ENCODE peak calls at places on chromosomes 1 and 21, in six cellular contexts. L is ovary, O is MM.1S, D is colonic mucosa, I is IMR-90, R is BE2C. P is an unnamed sample.

GRCh38 chr1:180521474-180522203 is 19.3 kb upstream of the ACBD6 start:
- DNase-seq in O (no peak), D (no peak), R (no peak), I (no peak), L (no peak), P (no peak)

GRCh38 chr1:2880086-2880485 is 78.6 kb upstream of the TTC34 start:
- DNase-seq in O (no peak), I (no peak), L (no peak), D (no peak), R (no peak), P (no peak)

GRCh38 chr1:60866884-60867648 is 215.3 kb upstream of the NFIA start:
- DNase-seq in L (no peak), I (no peak), R (no peak), D (no peak), O (no peak), P (no peak)

GRCh38 chr1:197320991-197321531 is 53.0 kb downstream of the CRB1 start:
- DNase-seq in L (no peak), O (no peak), I (peak), D (no peak), R (no peak), P (no peak)

GRCh38 chr1:94069649-94070285 is 51.2 kb downstream of the ABCA4 start:
- DNase-seq in O (no peak), R (no peak), L (no peak), I (peak), D (no peak), P (no peak)

GRCh38 chr21:33895356-33895755 is 20.2 kb downstream of the ATP5PO start:
- DNase-seq in O (no peak), D (no peak), I (no peak), L (no peak), R (no peak), P (no peak)

GRCh38 chr1:6776389-6776788 is 8.9 kb upstream of the CAMTA1 start:
- DNase-seq in O (no peak), R (no peak), L (no peak), I (no peak), D (no peak), P (no peak)

GRCh38 chr1:50048791-50049190 is 25.0 kb upstream of the AGBL4 start:
- DNase-seq in R (no peak), D (no peak), I (no peak), O (no peak), L (no peak), P (no peak)

GRCh38 chr1:2629627-2630497 is 3.0 kb downstream of the MMEL1 start:
- DNase-seq in D (no peak), L (no peak), R (no peak), I (no peak), O (no peak), P (peak)

GRCh38 chr1:118223426-118223825 is 38.4 kb upstream of the SPAG17 start:
- DNase-seq in O (peak), R (peak), I (no peak), L (no peak), D (no peak), P (no peak)

GRCh38 chr1:24275510-24275909 is 43.6 kb upstream of the GRHL3 start:
- DNase-seq in O (no peak), D (no peak), I (peak), R (no peak), L (no peak), P (no peak)

GRCh38 chr21:42942244-42942643 is 16.8 kb upstream of the ERVH48-1 start:
- DNase-seq in I (no peak), L (no peak), R (no peak), O (no peak), D (no peak), P (no peak)

GRCh38 chr1:108747898-108748297 is 1.4 kb downstream of the STXBP3 start:
- DNase-seq in I (no peak), L (no peak), D (no peak), R (no peak), O (no peak), P (no peak)

GRCh38 chr1:204191481-204191880 is 4.8 kb downstream of the KISS1 start:
- DNase-seq in I (no peak), L (no peak), D (no peak), R (no peak), O (no peak), P (no peak)

GRCh38 chr1:1630191-1630964 is 1.6 kb upstream of the MMP23B start:
- DNase-seq in L (peak), O (peak), I (no peak), R (no peak), D (peak), P (peak)

GRCh38 chr21:34582506-34583150 is 32.3 kb downstream of the RCAN1 start:
- DNase-seq in L (no peak), R (no peak), O (peak), I (peak), D (peak), P (peak)

GRCh38 chr1:29506678-29507225 is 270.4 kb downstream of the PTPRU start:
- DNase-seq in O (no peak), D (peak), R (no peak), L (no peak), I (no peak), P (no peak)

GRCh38 chr1:114026797-114027196 is 47.5 kb downstream of the OLFML3 start:
- DNase-seq in L (no peak), R (no peak), D (no peak), O (no peak), I (peak), P (no peak)

GRCh38 chr1:56584910-56585528 is 5.7 kb upstream of the PLPP3 start:
- DNase-seq in R (peak), L (no peak), O (peak), D (peak), I (peak), P (peak)

GRCh38 chr1:30966690-30967369 is 58.3 kb upstream of the SDC3 start:
- DNase-seq in O (no peak), D (no peak), R (peak), L (no peak), I (peak), P (no peak)

GRCh38 chr1:89876463-89876862 is 55.6 kb downstream of the LRRC8D start:
- DNase-seq in I (no peak), D (no peak), O (no peak), R (no peak), L (no peak), P (no peak)

GRCh38 chr1:86119214-86119764 is 37.3 kb downstream of the COL24A1 start:
- DNase-seq in O (no peak), I (peak), D (no peak), L (no peak), R (no peak), P (no peak)

GRCh38 chr1:21914880-21915640 is 22.1 kb downstream of the HSPG2 start:
- DNase-seq in O (no peak), I (no peak), L (no peak), D (no peak), R (no peak), P (no peak)

GRCh38 chr1:112614460-112615065 is 4.4 kb downstream of the ST7L start:
- DNase-seq in D (no peak), R (peak), I (peak), O (no peak), L (no peak), P (no peak)

GRCh38 chr1:216604771-216605170 is 118.5 kb downstream of the ESRRG start:
- DNase-seq in I (no peak), L (no peak), D (no peak), O (no peak), R (no peak), P (no peak)

GRCh38 chr1:193190096-193190744 is 3.8 kb upstream of the B3GALT2 start:
- DNase-seq in D (no peak), L (no peak), R (no peak), O (peak), I (peak), P (no peak)

GRCh38 chr1:50438945-50439344 is 15.7 kb upstream of the DMRTA2 start:
- DNase-seq in I (peak), R (no peak), L (no peak), O (no peak), D (no peak), P (no peak)

GRCh38 chr1:42423621-42424200 is 32.1 kb downstream of the ZMYND12 start:
- DNase-seq in I (no peak), R (no peak), L (no peak), O (no peak), D (no peak), P (no peak)

GRCh38 chr1:206005761-206006160 is 2.6 kb upstream of the RAB7B start:
- DNase-seq in D (no peak), L (no peak), R (no peak), I (no peak), O (no peak), P (no peak)

GRCh38 chr1:57868895-57869294 is 445.0 kb upstream of the DAB1 start:
- DNase-seq in L (no peak), R (no peak), O (no peak), D (no peak), I (no peak), P (no peak)

DNA sequence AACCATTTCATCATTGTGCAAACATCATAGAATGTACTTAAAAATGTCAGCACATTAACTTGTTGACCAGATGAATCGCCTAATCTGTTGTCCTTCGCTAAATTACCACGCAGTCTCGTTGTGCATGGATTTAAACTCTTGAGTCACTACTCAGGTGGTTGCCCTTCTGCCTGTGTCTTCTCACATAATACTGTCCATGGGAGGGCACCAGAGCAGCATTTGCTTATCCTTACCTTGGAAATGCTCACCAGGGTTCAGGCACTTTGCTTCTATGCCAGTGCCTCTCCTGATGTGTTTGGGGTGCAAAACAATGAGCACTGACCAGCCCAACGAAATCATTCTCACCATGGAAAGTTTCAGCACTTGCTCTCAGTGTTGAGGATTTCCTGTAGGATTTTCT is 559.9 kb downstream of the RWDD3 start:
- DNase-seq in D (no peak), R (peak), I (no peak), L (no peak), O (no peak), P (no peak)
- TF ChIP-seq CTCF in D (no peak), R (peak), I (peak), L (no peak), O (no peak), P (no peak)

DNA sequence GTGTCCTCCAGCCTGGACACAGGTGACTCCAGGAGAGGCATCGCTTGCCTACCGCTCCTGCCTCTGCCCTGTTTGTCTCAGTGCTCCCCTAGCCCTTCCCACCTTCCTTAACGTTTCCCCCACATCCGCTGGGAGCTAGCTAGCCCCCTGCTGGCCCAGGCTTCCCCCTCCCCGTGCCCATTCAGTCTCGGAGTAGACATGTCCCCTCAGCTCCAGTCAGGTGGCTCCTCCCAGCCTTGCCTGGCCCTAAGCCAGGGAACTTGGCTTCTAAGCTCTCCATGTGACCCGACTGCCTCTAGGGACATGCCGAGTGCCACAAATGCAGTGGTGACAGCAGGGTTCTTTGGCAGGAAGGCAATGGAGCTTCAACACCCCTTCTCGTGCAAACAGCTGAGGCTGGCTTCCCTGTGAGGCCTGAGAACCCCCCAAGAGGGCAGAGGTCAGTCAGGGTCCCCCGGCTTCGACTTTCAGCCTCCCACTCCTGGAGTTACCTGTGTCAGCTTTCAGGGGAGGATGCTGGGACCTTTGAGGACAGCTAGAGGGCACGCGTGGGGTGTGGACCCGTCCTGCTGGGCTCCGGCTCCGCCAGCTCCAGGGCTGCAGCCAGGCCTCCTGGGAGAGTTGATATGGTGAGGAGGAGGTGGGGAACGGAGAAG is 16.2 kb downstream of the DRAXIN start:
- DNase-seq in L (no peak), D (no peak), I (no peak), R (peak), O (no peak), P (no peak)
- TF ChIP-seq CTCF in L (no peak), D (no peak), I (no peak), R (no peak), O (no peak), P (no peak)

GRCh38 chr1:203052556-203053059 is 26.3 kb downstream of the PPFIA4 start:
- DNase-seq in R (no peak), D (no peak), O (no peak), I (no peak), L (no peak), P (no peak)

GRCh38 chr1:203055983-203056382 is 29.7 kb downstream of the PPFIA4 start:
- DNase-seq in R (no peak), L (no peak), D (no peak), O (no peak), I (no peak), P (no peak)

GRCh38 chr1:203056516-203056915 is 29.3 kb downstream of the MYOG start:
- DNase-seq in L (no peak), O (no peak), I (no peak), D (no peak), R (no peak), P (no peak)

GRCh38 chr1:203054184-203054583 is 27.9 kb downstream of the PPFIA4 start:
- DNase-seq in D (no peak), O (no peak), I (no peak), R (no peak), L (no peak), P (no peak)

DNA sequence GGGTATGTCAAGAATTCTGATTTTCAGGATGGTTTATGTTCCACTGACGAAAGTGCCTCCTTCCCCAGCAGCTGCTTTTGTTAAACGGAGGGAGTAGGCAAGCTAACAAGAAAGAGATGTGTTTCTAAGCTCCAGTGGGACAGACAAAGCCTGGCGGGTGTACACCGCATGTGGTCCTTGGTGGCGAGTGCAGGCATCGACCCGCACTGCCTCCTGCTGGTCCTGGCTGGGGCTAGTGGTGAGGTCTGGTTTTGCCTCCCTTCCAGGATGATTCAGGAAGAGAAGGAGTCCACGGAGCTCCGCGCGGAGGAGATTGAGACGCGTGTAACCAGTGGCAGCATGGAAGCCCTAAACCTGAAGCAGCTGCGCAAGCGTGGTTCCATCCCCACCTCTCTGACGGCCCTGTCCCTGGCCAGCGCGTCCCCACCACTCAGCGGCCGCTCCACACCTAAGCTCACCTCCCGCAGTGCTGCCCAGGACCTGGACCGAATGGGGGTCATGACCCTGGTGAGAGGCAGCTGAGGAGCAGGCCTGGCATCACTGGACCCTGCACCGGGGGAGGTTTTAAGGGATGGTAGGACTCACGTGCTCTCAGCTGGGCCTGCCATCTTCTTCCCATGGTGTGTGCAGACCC is 29.0 kb downstream of the PPFIA4 start:
- DNase-seq in O (no peak), R (peak), D (no peak), L (no peak), I (no peak), P (no peak)
- TF ChIP-seq CTCF in O (no peak), R (peak), D (no peak), L (no peak), I (peak), P (no peak)

DNA sequence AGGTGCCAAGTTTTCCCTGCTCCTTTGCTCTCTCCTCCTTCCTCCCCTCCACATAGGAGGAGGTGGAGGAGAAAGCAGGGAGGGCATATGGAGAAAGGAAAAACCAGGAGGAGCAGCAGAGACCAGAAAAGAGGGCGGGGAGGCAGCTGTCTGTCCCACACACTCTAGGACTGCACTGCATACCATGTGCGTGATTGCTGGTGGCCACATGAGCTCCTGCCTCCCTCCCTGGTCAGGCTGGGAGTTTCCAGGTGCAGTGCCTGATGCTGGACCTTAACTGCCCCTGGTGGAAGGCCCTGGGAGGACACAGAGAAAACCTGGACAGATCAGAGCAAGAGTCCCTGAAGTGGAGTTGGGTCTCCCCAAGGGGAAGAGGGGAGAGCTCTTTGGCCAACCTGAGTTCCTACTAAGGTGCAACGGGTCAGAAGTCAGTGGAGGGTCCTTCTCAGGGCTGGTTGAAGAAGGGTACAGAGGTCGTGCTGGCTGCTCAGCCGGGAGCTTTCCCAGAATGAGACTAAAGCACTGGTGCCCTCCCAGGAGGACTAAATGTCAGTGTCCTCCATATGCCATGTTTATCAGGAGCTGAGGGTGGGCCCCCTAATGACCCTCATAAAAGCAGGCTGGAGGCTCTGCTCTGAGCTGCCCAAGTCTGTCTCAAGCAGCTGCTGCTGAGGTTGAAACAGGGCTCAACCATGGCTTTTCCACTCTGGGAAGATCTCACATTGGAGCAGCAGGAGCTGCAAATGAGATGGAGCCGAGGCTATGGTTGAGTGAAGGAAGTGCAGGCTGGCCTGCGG is 3.5 kb upstream of the LGR6 start:
- DNase-seq in D (no peak), O (no peak), L (no peak), R (no peak), I (peak), P (no peak)
- TF ChIP-seq CTCF in D (no peak), O (peak), L (no peak), R (peak), I (peak), P (no peak)